ENCODE peak calls at places on chromosomes 13 and 19, in ten cellular contexts. K is body of pancreas; T is CD4-positive, CD25-positive, alpha-beta regulatory T cell; M is mammary epithelial cell; W is psoas muscle; C is CD8-positive, alpha-beta T cell; F is neuronal stem cell; P is endodermal cell; A is HCT116; H is mucosa of descending colon. Z is an unnamed sample. For H3K4me1 and H3K36me3, the result is how much of the 10 kb centered on the place peaks cover.

GRCh38 chr19:21202865-21203494 is 61.1 kb downstream of the ZNF431 start:
- DNase-seq in A (peak), C (no peak), P (peak), T (peak), F (peak), W (no peak), M (peak), K (peak), H (no peak), Z (no peak)

GRCh38 chr19:28710278-28710677 is 502.7 kb downstream of the UQCRFS1 start:
- DNase-seq in W (no peak), K (no peak), M (peak), C (no peak), P (no peak), H (no peak), F (peak), A (peak), T (peak), Z (no peak)

GRCh38 chr19:33456845-33457220 is 64.8 kb downstream of the PEPD start:
- DNase-seq in C (no peak), H (no peak), W (no peak), P (no peak), K (no peak), M (no peak), F (no peak), T (no peak), A (no peak), Z (peak)

GRCh38 chr13:94716016-94716415 is 3.7 kb upstream of the SOX21 start:
- DNase-seq in P (no peak), C (no peak), F (no peak), M (no peak), W (no peak), H (no peak), K (no peak), T (no peak), A (no peak), Z (no peak)

GRCh38 chr19:11422163-11423068 is 3.3 kb upstream of the RGL3 start:
- DNase-seq in K (peak), F (peak), T (peak), W (peak), A (no peak), H (peak), M (peak), C (peak), P (peak), Z (peak)

GRCh38 chr13:109383683-109384082 is 402.7 kb downstream of the IRS2 start:
- DNase-seq in F (no peak), K (no peak), C (no peak), H (no peak), T (no peak), M (peak), A (no peak), P (no peak), W (no peak), Z (no peak)

GRCh38 chr19:18419195-18419698 is at the start of gene SSBP4:
- DNase-seq in H (peak), M (peak), W (peak), T (peak), F (peak), P (peak), K (peak), A (no peak), C (peak), Z (peak)

GRCh38 chr19:47275866-47276461 is 1.3 kb downstream of the INAFM1 start:
- DNase-seq in F (no peak), M (no peak), W (peak), H (peak), P (peak), A (no peak), C (no peak), T (no peak), K (peak), Z (peak)

GRCh38 chr13:31610270-31610998 is 128.9 kb upstream of the RXFP2 start:
- DNase-seq in W (no peak), H (no peak), K (no peak), C (no peak), F (no peak), P (no peak), M (no peak), A (no peak), T (no peak), Z (no peak)

GRCh38 chr19:17322854-17323253 is 11.8 kb downstream of the ANO8 start:
- DNase-seq in M (no peak), F (no peak), W (no peak), K (no peak), A (no peak), C (no peak), P (no peak), H (no peak), T (no peak), Z (no peak)

GRCh38 chr13:35781661-35782060 is 305.2 kb upstream of the MAB21L1 start:
- DNase-seq in M (no peak), T (no peak), H (no peak), F (no peak), P (no peak), W (no peak), C (no peak), K (no peak), A (no peak), Z (no peak)

GRCh38 chr13:97043302-97043701 is 49.0 kb upstream of the OXGR1 start:
- DNase-seq in W (no peak), M (peak), T (no peak), F (no peak), A (no peak), C (no peak), H (no peak), K (no peak), P (no peak), Z (no peak)

GRCh38 chr13:66402546-66402945 is 827.6 kb downstream of the PCDH9 start:
- DNase-seq in T (no peak), A (no peak), C (no peak), M (no peak), W (no peak), F (no peak), P (no peak), H (no peak), K (no peak), Z (no peak)

GRCh38 chr19:29547361-29547960 is 21.7 kb downstream of the VSTM2B start:
- DNase-seq in W (no peak), H (no peak), M (no peak), A (no peak), K (no peak), T (no peak), C (no peak), F (no peak), P (no peak), Z (no peak)

GRCh38 chr13:105638446-105638845 is 897.0 kb downstream of the EFNB2 start:
- DNase-seq in H (no peak), W (no peak), M (peak), A (no peak), F (no peak), K (no peak), P (no peak), C (no peak), T (no peak), Z (no peak)

GRCh38 chr13:85241045-85241444 is 558.2 kb downstream of the SLITRK6 start:
- DNase-seq in P (no peak), K (no peak), W (no peak), H (no peak), T (no peak), A (peak), C (no peak), F (no peak), M (peak), Z (no peak)

GRCh38 chr13:26965976-26966375 is 205.4 kb upstream of the GPR12 start:
- DNase-seq in W (peak), F (no peak), C (no peak), M (no peak), K (peak), T (no peak), P (no peak), A (no peak), H (no peak), Z (no peak)

GRCh38 chr13:48944221-48944620 is 31.5 kb upstream of the FNDC3A start:
- DNase-seq in T (no peak), A (no peak), P (no peak), C (no peak), F (no peak), W (no peak), H (no peak), M (no peak), K (no peak), Z (no peak)

GRCh38 chr19:45511074-45511473 is 3.8 kb downstream of the VASP start:
- DNase-seq in C (no peak), H (no peak), F (no peak), M (no peak), T (no peak), K (no peak), A (no peak), P (no peak), W (no peak), Z (no peak)

GRCh38 chr19:39971380-39971841 is 446 bp downstream of the PSMC4 start:
- DNase-seq in T (no peak), P (no peak), C (no peak), K (no peak), M (no peak), F (no peak), W (no peak), A (no peak), H (peak), Z (no peak)

GRCh38 chr13:80030491-80030890 is 310.4 kb downstream of the SPRY2 start:
- DNase-seq in K (peak), C (no peak), A (peak), F (no peak), P (peak), M (peak), H (peak), T (no peak), W (no peak), Z (no peak)

GRCh38 chr19:33823341-33823740 is 26.7 kb downstream of the KCTD15 start:
- DNase-seq in F (no peak), P (peak), A (no peak), M (no peak), K (no peak), C (no peak), T (no peak), H (no peak), W (peak), Z (no peak)

GRCh38 chr19:10773969-10774368 is 56.1 kb downstream of the DNM2 start:
- DNase-seq in K (no peak), M (peak), P (no peak), T (peak), W (no peak), F (no peak), H (no peak), C (no peak), A (no peak), Z (no peak)

DNA sequence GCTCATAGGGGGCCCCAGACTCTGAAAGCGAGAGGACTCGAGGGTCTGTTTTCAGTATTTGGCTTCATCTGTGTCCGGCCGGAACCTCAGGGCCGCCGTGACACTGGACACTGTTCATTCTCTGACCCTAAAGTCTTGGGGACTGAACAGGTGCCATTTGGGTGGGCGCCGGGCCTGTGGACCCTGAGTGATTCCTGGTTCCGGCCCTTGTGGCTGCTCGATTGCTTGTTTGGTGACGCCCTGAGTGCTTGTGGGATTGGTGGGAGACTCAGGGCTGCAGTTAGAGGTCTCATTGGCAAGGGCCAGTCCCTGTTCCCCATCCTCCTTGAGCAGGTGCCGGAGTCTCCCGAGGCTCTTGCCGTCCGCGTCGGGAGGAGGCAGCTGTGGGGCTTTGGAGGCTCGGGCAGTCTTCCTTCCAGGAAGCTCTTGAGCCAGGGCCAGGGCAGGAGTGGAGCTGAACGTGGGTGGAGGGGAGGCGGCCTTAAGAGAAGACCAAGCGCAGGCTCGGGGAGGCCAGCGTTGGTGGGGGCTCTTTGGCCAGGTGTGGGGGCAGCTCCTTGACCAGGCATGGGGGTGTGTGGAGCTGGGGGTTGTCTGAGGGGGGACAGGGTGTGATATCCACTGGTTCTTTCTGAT is 4.7 kb downstream of the PTBP1 start:
- DNase-seq in K (no peak), C (no peak), F (no peak), A (no peak), H (no peak), W (peak), M (peak), P (no peak), T (no peak), Z (no peak)
- H3K4me1 ChIP-seq in K (under half), C (under half), F (under half), A (under half), H (under half), W (half or more), M (under half), P (under half), T (half or more), Z (under half)

GRCh38 chr13:111288276-111288675 is 32.2 kb upstream of the TEX29 start:
- DNase-seq in H (no peak), W (no peak), T (no peak), F (no peak), A (no peak), P (no peak), M (no peak), K (no peak), C (no peak), Z (no peak)
- H3K36me3 ChIP-seq in H (under half), W (under half), T (half or more), F (under half), A (under half), P (half or more), M (under half), K (under half), C (half or more), Z (under half)

GRCh38 chr19:36775768-36776167 is 3.2 kb upstream of the ZNF850 start:
- DNase-seq in M (no peak), W (no peak), P (no peak), K (peak), C (no peak), F (no peak), T (no peak), A (no peak), H (no peak), Z (peak)
- H3K4me3 ChIP-seq in M (no peak), W (no peak), P (no peak), K (no peak), C (no peak), F (no peak), T (no peak), A (no peak), H (no peak), Z (no peak)

GRCh38 chr13:44414771-44415170 is 41.1 kb downstream of the SERP2 start:
- DNase-seq in K (no peak), F (no peak), A (no peak), T (no peak), C (no peak), W (no peak), M (no peak), H (no peak), P (no peak), Z (no peak)
- H3K4me1 ChIP-seq in K (under half), F (under half), A (under half), T (under half), C (under half), W (under half), M (under half), H (under half), P (under half), Z (under half)

DNA sequence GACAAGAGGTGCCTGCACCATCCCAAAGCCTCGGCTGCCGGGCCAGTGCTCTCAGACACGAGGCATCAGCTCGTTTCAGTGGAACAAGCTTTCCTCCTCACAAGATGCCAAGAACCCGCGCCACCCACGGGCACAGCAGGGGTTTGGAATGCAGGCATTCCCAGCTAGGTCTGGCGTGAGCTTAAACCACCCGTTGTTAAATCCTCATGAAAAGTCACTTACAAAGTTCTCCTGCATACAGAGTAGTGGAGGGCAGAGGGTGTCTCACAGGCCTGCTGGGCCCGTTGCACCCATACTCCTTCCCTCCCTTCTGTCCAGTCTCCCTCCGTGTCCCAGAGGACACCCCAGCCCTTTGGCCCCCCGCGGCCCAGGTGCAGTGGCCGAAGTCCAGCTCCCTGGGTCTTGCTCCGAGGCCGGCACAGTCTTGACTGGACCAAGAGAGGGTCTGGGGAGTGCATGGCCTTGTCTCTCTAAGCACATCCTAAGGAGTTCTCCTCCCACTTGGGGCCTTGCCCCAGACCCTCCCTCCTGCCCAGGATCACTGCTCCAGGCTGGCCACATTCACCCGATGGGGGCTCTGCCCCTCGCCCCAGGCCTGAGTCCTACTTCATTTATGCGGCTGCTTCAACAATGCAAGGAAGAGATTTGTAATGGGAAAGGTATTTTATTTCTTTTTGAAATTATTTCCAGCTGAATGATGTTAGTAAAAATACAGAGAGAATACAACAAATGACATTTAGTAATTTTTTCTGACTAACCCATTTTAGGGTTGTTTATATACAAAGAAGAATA is 35.2 kb upstream of the GRTP1 start:
- DNase-seq in F (no peak), A (no peak), K (no peak), H (no peak), M (no peak), T (no peak), W (peak), P (peak), C (no peak), Z (peak)
- H3K36me3 ChIP-seq in F (under half), A (under half), K (under half), H (under half), M (under half), T (under half), W (under half), P (under half), C (under half), Z (under half)

GRCh38 chr13:112127564-112127963 is 60.6 kb downstream of the SOX1 start:
- DNase-seq in C (no peak), P (peak), F (no peak), M (no peak), A (no peak), W (no peak), K (no peak), T (no peak), H (no peak), Z (no peak)

GRCh38 chr13:112131081-112131739 is 64.3 kb downstream of the SOX1 start:
- DNase-seq in T (no peak), H (no peak), A (no peak), W (no peak), M (no peak), P (peak), K (no peak), C (no peak), F (no peak), Z (no peak)

GRCh38 chr13:112131740-112132113 is 64.8 kb downstream of the SOX1 start:
- DNase-seq in F (no peak), W (no peak), M (no peak), A (no peak), K (no peak), H (no peak), P (peak), C (no peak), T (no peak), Z (no peak)

GRCh38 chr13:112129557-112129956 is 62.6 kb downstream of the SOX1 start:
- DNase-seq in W (no peak), C (no peak), H (no peak), F (no peak), M (no peak), A (no peak), K (no peak), P (peak), T (no peak), Z (peak)

GRCh38 chr13:112128052-112128610 is 61.2 kb downstream of the SOX1 start:
- DNase-seq in H (no peak), C (no peak), K (no peak), F (no peak), T (no peak), M (no peak), W (no peak), A (no peak), P (peak), Z (peak)
- H3K4me3 ChIP-seq in H (no peak), C (no peak), K (no peak), F (no peak), T (no peak), M (no peak), W (no peak), A (no peak), P (no peak), Z (no peak)